ENCODE peak calls at places on chromosomes 2 and 18, in four cellular contexts. Y is MM.1S, K is prostate gland, H is choroid plexus epithelial cell. C is an unnamed sample.

GRCh38 chr2:181953773-181954537 is 31.7 kb upstream of the PPP1R1C start:
- DNase-seq in Y (peak; percentile 79), K (peak; percentile 61), H (peak; percentile 84), C (peak; percentile 68)

GRCh38 chr2:64192080-64192479 is 47.9 kb upstream of the PELI1 start:
- DNase-seq in Y (peak; percentile 77), K (no peak), H (no peak), C (no peak)

GRCh38 chr2:9174771-9175441 is 31.7 kb upstream of the ASAP2 start:
- DNase-seq in Y (no peak), K (no peak), H (peak; percentile 76), C (no peak)

GRCh38 chr18:3323900-3324299 is 62.0 kb downstream of the MYL12B start:
- DNase-seq in Y (no peak), K (no peak), H (peak; percentile 50), C (no peak)

GRCh38 chr2:17608251-17608650 is 67.8 kb downstream of the VSNL1 start:
- DNase-seq in Y (no peak), K (no peak), H (no peak), C (no peak)

GRCh38 chr2:145692971-145693478 is 1173.1 kb upstream of the ZEB2 start:
- DNase-seq in Y (no peak), K (no peak), H (peak; percentile 99), C (no peak)

GRCh38 chr2:151711025-151711424 is 23.3 kb downstream of the NEB start:
- DNase-seq in Y (no peak), K (no peak), H (no peak), C (no peak)

GRCh38 chr2:74290466-74291216 is 52.6 kb downstream of the SLC4A5 start:
- DNase-seq in Y (peak; percentile 62), K (no peak), H (no peak), C (no peak)

GRCh38 chr2:208006833-208007232 is 18.5 kb downstream of the PLEKHM3 start:
- DNase-seq in Y (no peak), K (no peak), H (peak; percentile 19), C (no peak)

GRCh38 chr2:186459009-186459408 is 27.1 kb upstream of the ZC3H15 start:
- DNase-seq in Y (peak; percentile 32), K (no peak), H (peak; percentile 55), C (no peak)

GRCh38 chr18:46035701-46036680 is 36.1 kb downstream of the PSTPIP2 start:
- DNase-seq in Y (no peak), K (no peak), H (peak; percentile 48), C (no peak)

GRCh38 chr2:144681389-144681788 is 161.5 kb upstream of the ZEB2 start:
- DNase-seq in Y (no peak), K (no peak), H (no peak), C (no peak)

GRCh38 chr18:9094307-9095226 is 7.9 kb upstream of the NDUFV2 start:
- DNase-seq in Y (no peak), K (no peak), H (peak; percentile 97), C (no peak)

GRCh38 chr18:28045176-28045810 is 131.6 kb downstream of the CDH2 start:
- DNase-seq in Y (no peak), K (no peak), H (peak; percentile 75), C (no peak)

GRCh38 chr18:10526211-10526949 is 553 bp downstream of the NAPG start:
- DNase-seq in Y (peak; percentile 60), K (peak; percentile 24), H (peak; percentile 54), C (peak; percentile 74)

GRCh38 chr2:4122751-4123150 is 419.4 kb downstream of the DCDC2C start:
- DNase-seq in Y (no peak), K (no peak), H (no peak), C (no peak)

GRCh38 chr2:235669983-235670962 is 176.4 kb downstream of the AGAP1 start:
- DNase-seq in Y (no peak), K (peak; percentile 49), H (peak; percentile 87), C (no peak)
- H3K4me3 ChIP-seq in Y (no peak overlapping the region), K (peak overlapping the region; percentile 48), H (peak overlapping the region; percentile 59), C (peak overlapping the region; percentile 47)

GRCh38 chr2:112690853-112691390 is 29.9 kb upstream of the NT5DC4 start:
- DNase-seq in Y (peak; percentile 64), K (peak; percentile 65), H (peak; percentile 74), C (peak; percentile 58)
- H3K4me3 ChIP-seq in Y (peak overlapping the region; percentile 7), K (no peak overlapping the region), H (no peak overlapping the region), C (no peak overlapping the region)

DNA sequence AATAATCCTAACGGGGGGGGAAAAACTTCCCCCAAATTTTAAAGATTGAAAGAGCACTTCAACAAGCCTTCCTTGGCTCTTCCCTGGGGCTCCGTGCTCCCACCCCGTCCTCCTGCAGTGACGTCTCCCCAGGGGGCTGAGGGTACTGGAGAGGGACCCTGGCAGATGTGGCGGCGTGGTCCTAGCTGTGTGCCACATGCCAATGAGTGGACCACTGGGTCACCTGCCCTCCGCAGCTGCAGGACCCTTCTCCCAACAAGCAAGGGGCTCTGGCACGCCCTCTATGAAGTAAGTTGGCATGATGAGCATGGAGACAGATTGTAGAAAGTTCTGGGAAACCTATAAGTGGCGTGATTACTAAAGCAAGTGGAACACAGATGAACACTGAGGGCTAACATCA is 46.7 kb downstream of the PXDN start:
- DNase-seq in Y (no peak), K (no peak), H (no peak), C (no peak)
- H3K4me3 ChIP-seq in Y (no peak overlapping the region), K (no peak overlapping the region), H (no peak overlapping the region), C (no peak overlapping the region)

DNA sequence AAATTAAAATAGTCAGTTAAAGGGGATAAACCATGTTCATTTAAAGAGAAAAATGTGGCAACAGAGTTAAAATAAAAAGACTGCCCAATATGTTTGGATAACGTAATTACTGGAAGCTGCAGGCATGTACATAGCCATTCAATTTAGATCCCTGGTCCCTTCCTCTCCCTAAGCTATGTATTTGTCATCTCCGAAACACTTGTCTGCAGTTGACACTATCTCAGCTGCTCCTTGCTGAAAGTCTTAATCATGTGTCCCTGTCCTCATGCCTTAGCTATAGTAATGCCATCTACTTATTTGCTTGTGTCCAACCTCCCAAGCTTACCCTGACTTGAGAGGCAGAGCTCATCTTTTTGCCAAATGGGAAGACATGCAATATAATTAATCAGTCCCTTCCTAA is 173.8 kb upstream of the REV1 start:
- DNase-seq in Y (no peak), K (no peak), H (no peak), C (no peak)
- H3K4me3 ChIP-seq in Y (no peak overlapping the region), K (no peak overlapping the region), H (no peak overlapping the region), C (no peak overlapping the region)

GRCh38 chr2:127610561-127610960 is 35.4 kb upstream of the GPR17 start:
- DNase-seq in Y (no peak), K (no peak), H (no peak), C (no peak)
- H3K4me3 ChIP-seq in Y (no peak overlapping the region), K (no peak overlapping the region), H (no peak overlapping the region), C (no peak overlapping the region)

GRCh38 chr2:215421859-215422461 is 13.9 kb downstream of the FN1 start:
- DNase-seq in Y (no peak), K (no peak), H (peak; percentile 72), C (no peak)

GRCh38 chr2:215425021-215425782 is 10.7 kb downstream of the FN1 start:
- DNase-seq in Y (no peak), K (no peak), H (peak; percentile 85), C (no peak)

GRCh38 chr2:215422676-215423075 is 13.2 kb downstream of the FN1 start:
- DNase-seq in Y (no peak), K (no peak), H (peak; percentile 61), C (no peak)

GRCh38 chr2:215423234-215423633 is 12.6 kb downstream of the FN1 start:
- DNase-seq in Y (no peak), K (peak; percentile 28), H (peak; percentile 65), C (no peak)

DNA sequence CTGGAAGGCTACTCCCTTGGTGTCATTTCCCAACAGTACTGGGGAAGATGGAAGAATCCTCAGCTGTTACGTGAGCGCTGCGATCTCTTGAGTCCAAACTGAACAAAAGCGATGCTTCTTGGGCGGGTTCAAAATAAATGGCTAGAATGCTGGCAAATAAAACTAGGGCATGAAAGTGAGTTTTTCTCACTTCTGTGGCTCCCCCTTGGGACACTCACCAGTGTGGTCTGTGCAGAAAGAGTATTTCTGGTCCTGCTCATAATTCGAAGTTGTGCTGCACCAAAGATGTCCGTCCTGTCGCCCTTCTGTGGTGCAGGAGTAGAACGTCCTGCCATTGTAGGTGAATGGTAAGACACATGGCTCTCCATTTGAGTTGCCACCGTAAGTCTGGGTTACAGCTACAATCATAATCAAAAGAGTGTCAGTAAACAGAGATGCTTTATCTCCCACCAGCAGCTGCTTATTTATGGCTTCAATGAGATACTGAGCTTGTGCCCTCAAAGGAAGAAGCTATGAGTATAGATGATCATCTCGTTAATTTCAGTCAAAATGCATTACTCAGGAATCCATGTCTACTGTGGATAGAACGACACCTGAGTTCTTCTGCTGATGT is 11.8 kb downstream of the FN1 start:
- DNase-seq in Y (no peak), K (no peak), H (peak; percentile 74), C (no peak)
- H3K4me3 ChIP-seq in Y (no peak overlapping the region), K (no peak overlapping the region), H (peak overlapping the region; percentile 45), C (no peak overlapping the region)

DNA sequence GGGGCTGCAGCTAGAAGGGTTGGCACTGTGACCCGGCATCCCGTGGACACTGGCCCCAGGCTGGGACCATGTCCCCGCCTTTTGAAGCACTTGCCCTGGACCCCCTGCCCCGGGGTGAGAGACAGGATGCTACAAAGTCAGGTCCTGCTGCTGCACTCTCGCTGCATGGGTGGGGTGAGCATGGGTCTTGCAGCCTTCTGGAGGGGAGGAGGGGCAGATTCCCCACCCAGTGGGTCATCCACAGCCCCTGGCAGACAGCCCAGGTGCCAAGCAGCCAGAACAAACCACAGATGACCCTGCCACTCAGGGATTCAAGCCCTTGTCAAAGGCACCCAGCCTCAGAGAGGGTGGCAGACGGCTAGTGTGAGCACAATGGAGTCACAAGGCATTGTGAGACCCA is 5.7 kb upstream of the NMUR1 start:
- DNase-seq in Y (no peak), K (no peak), H (no peak), C (no peak)
- H3K4me3 ChIP-seq in Y (no peak overlapping the region), K (no peak overlapping the region), H (no peak overlapping the region), C (no peak overlapping the region)

DNA sequence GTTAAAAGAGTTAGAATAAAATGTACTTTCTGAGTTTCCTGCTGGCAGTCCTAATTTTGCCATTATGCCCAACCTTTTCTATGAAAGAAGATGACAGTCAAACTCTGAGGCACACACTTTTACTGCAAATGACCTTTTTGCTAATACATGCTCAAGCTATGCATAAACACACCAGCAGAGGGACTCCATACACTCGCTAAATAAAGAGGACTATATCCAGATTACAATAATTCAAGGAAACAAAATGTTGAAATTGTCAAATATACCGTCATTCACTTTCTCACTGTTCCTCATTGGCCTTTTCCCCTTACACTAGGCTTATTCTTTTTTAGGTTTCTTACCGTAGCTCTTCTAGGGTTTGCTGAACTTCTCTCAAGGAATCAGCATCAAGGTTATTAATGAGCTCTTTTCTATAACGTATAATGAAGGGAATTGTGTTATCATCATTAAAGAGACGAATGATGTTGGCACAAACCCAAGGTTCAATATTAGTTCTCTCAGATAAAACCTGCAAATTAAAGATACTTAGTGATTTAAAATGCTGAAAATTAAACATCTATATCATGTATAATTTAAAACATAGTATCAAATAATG is 25.7 kb downstream of the SRBD1 start:
- DNase-seq in Y (peak; percentile 53), K (no peak), H (peak; percentile 79), C (no peak)
- H3K4me3 ChIP-seq in Y (no peak overlapping the region), K (no peak overlapping the region), H (no peak overlapping the region), C (no peak overlapping the region)

C was measured in pancreas.